ENCODE peak calls at places on chromosomes 6 and 20, in five cellular contexts. One of them, this sample, is unnamed.

GRCh38 chr6:89267918-89268317 is 47.2 kb downstream of the GABRR2 start:
- DNase-seq in endodermal cell: no peak
- DNase-seq in heart left ventricle: no peak
- DNase-seq in cardiac muscle cell: no peak
- DNase-seq in A549: no peak
- DNase-seq in this sample: no peak

GRCh38 chr6:105301072-105301503 is 101.8 kb downstream of the PREP start:
- DNase-seq in endodermal cell: no peak
- DNase-seq in heart left ventricle: peak; percentile 35
- DNase-seq in cardiac muscle cell: peak; percentile 92
- DNase-seq in A549: no peak
- DNase-seq in this sample: no peak

GRCh38 chr20:58102744-58103516 is 125.5 kb downstream of the ANKRD60 start:
- DNase-seq in endodermal cell: no peak
- DNase-seq in heart left ventricle: no peak
- DNase-seq in cardiac muscle cell: no peak
- DNase-seq in A549: no peak
- DNase-seq in this sample: peak; percentile 90

GRCh38 chr20:36852187-36852586 is 23.8 kb upstream of the TLDC2 start:
- DNase-seq in endodermal cell: peak; percentile 35
- DNase-seq in heart left ventricle: no peak
- DNase-seq in cardiac muscle cell: no peak
- DNase-seq in A549: no peak
- DNase-seq in this sample: no peak

GRCh38 chr6:115514656-115515055 is 546.0 kb downstream of the FRK start:
- DNase-seq in endodermal cell: no peak
- DNase-seq in heart left ventricle: no peak
- DNase-seq in cardiac muscle cell: no peak
- DNase-seq in A549: no peak
- DNase-seq in this sample: no peak

GRCh38 chr6:111591370-111591900 is 14.2 kb downstream of the TRAF3IP2 start:
- DNase-seq in endodermal cell: no peak
- DNase-seq in heart left ventricle: no peak
- DNase-seq in cardiac muscle cell: no peak
- DNase-seq in A549: peak; percentile 76
- DNase-seq in this sample: peak; percentile 98

GRCh38 chr6:116328528-116328903 is 42.2 kb upstream of the DSE start:
- DNase-seq in endodermal cell: no peak
- DNase-seq in heart left ventricle: no peak
- DNase-seq in cardiac muscle cell: no peak
- DNase-seq in A549: no peak
- DNase-seq in this sample: no peak

GRCh38 chr20:50083034-50083433 is 29.9 kb downstream of the UBE2V1 start:
- DNase-seq in endodermal cell: no peak
- DNase-seq in heart left ventricle: no peak
- DNase-seq in cardiac muscle cell: no peak
- DNase-seq in A549: no peak
- DNase-seq in this sample: no peak

GRCh38 chr20:2700913-2701620 is 8.5 kb downstream of the EBF4 start:
- DNase-seq in endodermal cell: peak; percentile 68
- DNase-seq in heart left ventricle: no peak
- DNase-seq in cardiac muscle cell: no peak
- DNase-seq in A549: no peak
- DNase-seq in this sample: no peak

GRCh38 chr6:167993831-167994230 is 3.6 kb upstream of the KIF25 start:
- DNase-seq in endodermal cell: no peak
- DNase-seq in heart left ventricle: no peak
- DNase-seq in cardiac muscle cell: no peak
- DNase-seq in A549: no peak
- DNase-seq in this sample: no peak

GRCh38 chr20:11432407-11432806 is 485.3 kb upstream of the BTBD3 start:
- DNase-seq in endodermal cell: no peak
- DNase-seq in heart left ventricle: no peak
- DNase-seq in cardiac muscle cell: no peak
- DNase-seq in A549: no peak
- DNase-seq in this sample: peak; percentile 79

GRCh38 chr6:41589223-41589622 is 43.0 kb downstream of the FOXP4 start:
- DNase-seq in endodermal cell: no peak
- DNase-seq in heart left ventricle: no peak
- DNase-seq in cardiac muscle cell: no peak
- DNase-seq in A549: no peak
- DNase-seq in this sample: no peak

GRCh38 chr6:134299236-134299635 is 18.7 kb downstream of the SGK1 start:
- DNase-seq in endodermal cell: no peak
- DNase-seq in heart left ventricle: no peak
- DNase-seq in cardiac muscle cell: no peak
- DNase-seq in A549: no peak
- DNase-seq in this sample: peak; percentile 23

GRCh38 chr6:129766959-129767728 is 57.2 kb upstream of the ARHGAP18 start:
- DNase-seq in endodermal cell: peak; percentile 87
- DNase-seq in heart left ventricle: no peak
- DNase-seq in cardiac muscle cell: peak; percentile 82
- DNase-seq in A549: no peak
- DNase-seq in this sample: peak; percentile 71

GRCh38 chr6:52106994-52107393 is 19.6 kb upstream of the PKHD1 start:
- DNase-seq in endodermal cell: peak; percentile 44
- DNase-seq in heart left ventricle: no peak
- DNase-seq in cardiac muscle cell: no peak
- DNase-seq in A549: no peak
- DNase-seq in this sample: no peak

GRCh38 chr6:5729813-5730212 is 276.9 kb downstream of the NRN1 start:
- DNase-seq in endodermal cell: no peak
- DNase-seq in heart left ventricle: no peak
- DNase-seq in cardiac muscle cell: no peak
- DNase-seq in A549: no peak
- DNase-seq in this sample: no peak

GRCh38 chr20:23293689-23294088 is 56.9 kb upstream of the NXT1 start:
- DNase-seq in endodermal cell: no peak
- DNase-seq in heart left ventricle: peak; percentile 36
- DNase-seq in cardiac muscle cell: no peak
- DNase-seq in A549: no peak
- DNase-seq in this sample: no peak

GRCh38 chr6:169046483-169047192 is 207.0 kb downstream of the THBS2 start:
- DNase-seq in endodermal cell: no peak
- DNase-seq in heart left ventricle: no peak
- DNase-seq in cardiac muscle cell: no peak
- DNase-seq in A549: no peak
- DNase-seq in this sample: no peak

GRCh38 chr6:35295521-35296315 is 1.9 kb upstream of the DEF6 start:
- DNase-seq in endodermal cell: no peak
- DNase-seq in heart left ventricle: no peak
- DNase-seq in cardiac muscle cell: no peak
- DNase-seq in A549: no peak
- DNase-seq in this sample: no peak

GRCh38 chr6:73177221-73177944 is 47.9 kb downstream of the KHDC1L start:
- DNase-seq in endodermal cell: no peak
- DNase-seq in heart left ventricle: no peak
- DNase-seq in cardiac muscle cell: no peak
- DNase-seq in A549: no peak
- DNase-seq in this sample: no peak

GRCh38 chr6:57284056-57284455 is 33.4 kb upstream of the PRIM2 start:
- DNase-seq in endodermal cell: no peak
- DNase-seq in heart left ventricle: no peak
- DNase-seq in cardiac muscle cell: no peak
- DNase-seq in A549: no peak
- DNase-seq in this sample: no peak

GRCh38 chr20:41475507-41475906 is 108.9 kb upstream of the EMILIN3 start:
- DNase-seq in endodermal cell: no peak
- DNase-seq in heart left ventricle: no peak
- DNase-seq in cardiac muscle cell: no peak
- DNase-seq in A549: no peak
- DNase-seq in this sample: no peak

GRCh38 chr20:32539817-32540675 is 45.1 kb downstream of the NOL4L start:
- DNase-seq in endodermal cell: peak; percentile 42
- DNase-seq in heart left ventricle: no peak
- DNase-seq in cardiac muscle cell: no peak
- DNase-seq in A549: no peak
- DNase-seq in this sample: no peak

GRCh38 chr6:56278186-56278585 is 30.8 kb upstream of the COL21A1 start:
- DNase-seq in endodermal cell: peak; percentile 65
- DNase-seq in heart left ventricle: no peak
- DNase-seq in cardiac muscle cell: no peak
- DNase-seq in A549: no peak
- DNase-seq in this sample: no peak

DNA sequence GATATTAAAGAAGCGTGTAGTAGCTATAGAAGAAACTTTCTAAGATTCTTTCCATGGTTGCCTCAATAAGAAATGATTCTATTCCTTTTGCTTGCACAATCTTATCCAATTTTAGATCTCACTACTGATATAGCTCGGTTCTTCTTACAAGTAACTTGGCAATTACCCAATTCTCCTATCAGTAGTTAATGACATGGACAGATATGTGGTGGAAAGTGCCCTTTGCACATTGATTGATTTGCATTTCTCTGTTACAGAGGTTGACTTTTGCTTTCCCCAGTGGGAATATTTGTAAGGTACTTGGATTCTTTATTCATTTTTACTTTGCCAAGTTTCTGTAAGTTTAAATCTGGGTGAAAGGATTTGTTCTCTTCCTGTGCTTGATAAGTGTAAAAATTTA is 93.7 kb upstream of the QKI start:
- DNase-seq in endodermal cell: no peak
- DNase-seq in heart left ventricle: no peak
- DNase-seq in cardiac muscle cell: no peak
- DNase-seq in A549: no peak
- DNase-seq in this sample: no peak
- H3K27ac ChIP-seq in endodermal cell: no peak overlapping the region
- H3K27ac ChIP-seq in heart left ventricle: no peak overlapping the region
- H3K27ac ChIP-seq in cardiac muscle cell: no peak overlapping the region
- H3K27ac ChIP-seq in A549: no peak overlapping the region
- H3K27ac ChIP-seq in this sample: no peak overlapping the region

GRCh38 chr20:44598413-44599290 is 16.3 kb downstream of the PKIG start:
- DNase-seq in endodermal cell: no peak
- DNase-seq in heart left ventricle: peak; percentile 75
- DNase-seq in cardiac muscle cell: no peak
- DNase-seq in A549: no peak
- DNase-seq in this sample: no peak

GRCh38 chr20:44596876-44597275 is 14.5 kb downstream of the PKIG start:
- DNase-seq in endodermal cell: no peak
- DNase-seq in heart left ventricle: no peak
- DNase-seq in cardiac muscle cell: no peak
- DNase-seq in A549: no peak
- DNase-seq in this sample: no peak

GRCh38 chr20:44596010-44596409 is 13.6 kb downstream of the PKIG start:
- DNase-seq in endodermal cell: no peak
- DNase-seq in heart left ventricle: no peak
- DNase-seq in cardiac muscle cell: no peak
- DNase-seq in A549: peak; percentile 33
- DNase-seq in this sample: no peak

GRCh38 chr20:44597930-44598329 is 15.6 kb downstream of the PKIG start:
- DNase-seq in endodermal cell: no peak
- DNase-seq in heart left ventricle: no peak
- DNase-seq in cardiac muscle cell: no peak
- DNase-seq in A549: no peak
- DNase-seq in this sample: no peak

GRCh38 chr20:44597516-44597915 is 15.1 kb downstream of the PKIG start:
- DNase-seq in endodermal cell: no peak
- DNase-seq in heart left ventricle: no peak
- DNase-seq in cardiac muscle cell: no peak
- DNase-seq in A549: no peak
- DNase-seq in this sample: no peak
- H3K4me1 ChIP-seq in endodermal cell: peaks cover 9% of the 10 kb centered on the region
- H3K4me1 ChIP-seq in heart left ventricle: peaks cover 53% of the 10 kb centered on the region
- H3K4me1 ChIP-seq in cardiac muscle cell: peaks cover 17% of the 10 kb centered on the region
- H3K4me1 ChIP-seq in A549: peaks cover 40% of the 10 kb centered on the region
- H3K4me1 ChIP-seq in this sample: peaks cover 5% of the 10 kb centered on the region

GRCh38 chr20:47273591-47274235 is 82.8 kb downstream of the ZMYND8 start:
- DNase-seq in endodermal cell: no peak
- DNase-seq in heart left ventricle: no peak
- DNase-seq in cardiac muscle cell: no peak
- DNase-seq in A549: peak; percentile 13
- DNase-seq in this sample: no peak
- H3K27ac ChIP-seq in endodermal cell: no peak overlapping the region
- H3K27ac ChIP-seq in heart left ventricle: peak overlapping the region; percentile 70
- H3K27ac ChIP-seq in cardiac muscle cell: peak overlapping the region; percentile 60
- H3K27ac ChIP-seq in A549: peak overlapping the region; percentile 93
- H3K27ac ChIP-seq in this sample: peak overlapping the region; percentile 81

DNA sequence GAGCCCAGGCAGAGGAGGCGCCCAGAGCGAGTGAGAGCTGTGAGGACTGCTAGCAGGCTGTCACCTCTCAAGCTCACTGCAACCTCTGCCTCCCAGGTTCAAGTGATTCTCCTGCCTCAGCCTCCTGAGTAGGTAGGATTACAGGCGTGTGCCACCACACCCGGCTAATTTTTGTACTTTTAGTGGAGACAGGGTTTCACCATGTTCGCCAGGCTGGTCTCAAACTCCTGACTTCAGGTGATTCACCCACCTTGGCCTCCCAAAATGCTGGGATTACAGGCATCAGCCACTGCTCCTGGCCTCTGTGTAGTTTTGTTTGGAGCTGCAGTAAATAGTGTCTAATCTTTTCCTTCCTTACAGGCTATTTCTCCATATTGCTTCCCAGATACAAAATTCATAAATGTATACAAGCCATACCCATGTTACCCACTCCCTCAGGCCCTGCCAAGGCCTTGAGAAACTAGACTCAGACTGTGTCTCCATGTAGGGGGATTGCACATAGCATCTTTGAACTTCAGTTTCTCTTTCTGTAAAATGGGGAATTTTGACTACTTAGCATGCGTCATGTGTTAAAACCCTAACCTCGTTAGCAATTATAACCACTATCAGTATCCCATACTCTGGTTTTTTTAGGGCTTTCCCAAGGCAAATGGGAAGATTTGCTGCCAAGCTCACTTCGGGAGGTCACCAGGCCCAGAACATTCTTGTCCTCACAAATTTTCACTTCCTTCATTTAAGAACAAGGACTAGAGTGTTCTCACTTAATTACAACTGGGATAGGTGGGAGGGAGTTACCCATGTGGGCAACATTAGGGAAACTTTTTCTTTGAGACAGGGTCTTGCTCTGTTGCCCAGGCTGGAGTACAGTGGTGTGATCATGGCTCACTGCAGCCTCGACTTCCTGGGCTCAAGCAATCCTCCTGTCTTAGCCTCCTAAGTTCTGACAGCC is 67.3 kb upstream of the DDR1 start:
- DNase-seq in endodermal cell: no peak
- DNase-seq in heart left ventricle: no peak
- DNase-seq in cardiac muscle cell: no peak
- DNase-seq in A549: no peak
- DNase-seq in this sample: no peak
- H3K4me1 ChIP-seq in endodermal cell: peaks cover 4% of the 10 kb centered on the region
- H3K4me1 ChIP-seq in heart left ventricle: peaks cover under 1% of the 10 kb centered on the region
- H3K4me1 ChIP-seq in cardiac muscle cell: peaks cover 36% of the 10 kb centered on the region
- H3K4me1 ChIP-seq in A549: peaks cover 72% of the 10 kb centered on the region
- H3K4me1 ChIP-seq in this sample: peaks cover 52% of the 10 kb centered on the region

GRCh38 chr6:37134622-37135191 is 35.2 kb upstream of the PIM1 start:
- DNase-seq in endodermal cell: no peak
- DNase-seq in heart left ventricle: no peak
- DNase-seq in cardiac muscle cell: no peak
- DNase-seq in A549: peak; percentile 88
- DNase-seq in this sample: peak; percentile 94
- H3K27ac ChIP-seq in endodermal cell: peak overlapping the region; percentile 46
- H3K27ac ChIP-seq in heart left ventricle: peak overlapping the region; percentile 56
- H3K27ac ChIP-seq in cardiac muscle cell: peak overlapping the region; percentile 2
- H3K27ac ChIP-seq in A549: peak overlapping the region; percentile 93
- H3K27ac ChIP-seq in this sample: peak overlapping the region; percentile 97

This sample was measured in foreskin keratinocyte.